ENCODE peak calls at places on chromosomes 1 and 21, in ten cellular contexts. B is prostate gland; H is frontal cortex; Z is type B pancreatic cell; N is pulmonary artery endothelial cell; F is Right ventricle myocardium superior; M is adrenal gland; R is fibroblast of the conjunctiva; U is MV-4-11; D is stimulated activated CD4-positive, alpha-beta T cell treated with anti-CD3 and anti-CD28 coated beads, Interleukin-12 subunit alpha, Interleukin-12 subunit beta, amount 100 ng/mL, for 4 hours. L is an unnamed sample.

GRCh38 chr1:236280438-236281285 is 1.1 kb downstream of the ERO1B start:
- DNase-seq in M (no peak), F (no peak), N (no peak), R (no peak), U (no peak), Z (no peak), D (no peak), H (peak), B (peak), L (peak)

GRCh38 chr1:238898856-238899255 is 487.5 kb upstream of the CHRM3 start:
- DNase-seq in R (no peak), N (no peak), F (no peak), D (no peak), U (peak), B (peak), H (no peak), M (no peak), Z (no peak), L (no peak)

GRCh38 chr1:207993477-207994445 is 82.8 kb upstream of the CD34 start:
- DNase-seq in Z (peak), H (no peak), D (no peak), B (no peak), R (no peak), F (no peak), U (no peak), N (no peak), M (no peak), L (no peak)

GRCh38 chr1:31199301-31199790 is 40.3 kb downstream of the NKAIN1 start:
- DNase-seq in B (no peak), D (no peak), R (no peak), M (no peak), N (no peak), F (no peak), Z (no peak), U (no peak), H (no peak), L (no peak)

GRCh38 chr1:55198044-55198443 is 17.1 kb downstream of the USP24 start:
- DNase-seq in F (no peak), Z (no peak), D (no peak), U (no peak), N (no peak), H (no peak), M (no peak), B (no peak), R (no peak), L (no peak)

GRCh38 chr1:184559117-184559713 is 172.4 kb downstream of the C1orf21 start:
- DNase-seq in H (no peak), U (no peak), M (no peak), Z (no peak), B (no peak), F (no peak), N (no peak), D (no peak), R (no peak), L (no peak)

GRCh38 chr1:218874313-218874712 is 299.4 kb upstream of the LYPLAL1 start:
- DNase-seq in N (peak), F (no peak), U (peak), D (no peak), H (no peak), R (no peak), Z (no peak), B (no peak), M (no peak), L (no peak)

GRCh38 chr1:21021311-21021710 is 155.4 kb downstream of the EIF4G3 start:
- DNase-seq in N (no peak), U (no peak), F (no peak), D (no peak), Z (no peak), M (no peak), R (no peak), H (no peak), B (no peak), L (no peak)

GRCh38 chr1:151106891-151107290 is 36.3 kb downstream of the GABPB2 start:
- DNase-seq in D (no peak), N (peak), Z (no peak), M (peak), F (no peak), H (no peak), U (no peak), B (no peak), R (peak), L (no peak)

GRCh38 chr1:198934901-198935301 is 296.1 kb downstream of the PTPRC start:
- DNase-seq in M (no peak), Z (no peak), R (no peak), B (no peak), U (peak), F (no peak), H (no peak), N (no peak), D (no peak), L (peak)

GRCh38 chr1:109914587-109915240 is 4.1 kb downstream of the CSF1 start:
- DNase-seq in F (peak), Z (no peak), U (no peak), B (no peak), H (no peak), R (peak), M (no peak), D (no peak), N (no peak), L (no peak)

GRCh38 chr21:28308516-28308915 is 684.2 kb downstream of the LTN1 start:
- DNase-seq in N (no peak), F (no peak), D (no peak), Z (no peak), R (no peak), M (no peak), B (no peak), H (no peak), U (no peak), L (no peak)

GRCh38 chr1:234977891-234978396 is 150.7 kb downstream of the TOMM20 start:
- DNase-seq in Z (no peak), F (no peak), U (no peak), R (no peak), N (no peak), M (peak), D (no peak), B (no peak), H (no peak), L (no peak)

GRCh38 chr21:41304068-41304720 is 12.4 kb upstream of the FAM3B start:
- DNase-seq in Z (peak), D (no peak), U (no peak), H (no peak), F (no peak), B (no peak), N (no peak), R (no peak), M (no peak), L (no peak)

GRCh38 chr1:91591175-91591968 is 90.7 kb downstream of the CDC7 start:
- DNase-seq in N (no peak), D (no peak), Z (no peak), H (no peak), R (no peak), B (no peak), U (peak), M (peak), F (no peak), L (no peak)

GRCh38 chr21:34180826-34181359 is 107.5 kb downstream of the MRPS6 start:
- DNase-seq in N (no peak), B (no peak), H (no peak), R (no peak), D (no peak), Z (no peak), F (no peak), M (no peak), U (no peak), L (no peak)

GRCh38 chr1:24027838-24028468 is 47.8 kb upstream of the SRSF10 start:
- DNase-seq in F (no peak), N (peak), D (no peak), Z (no peak), M (no peak), B (no peak), R (peak), U (no peak), H (peak), L (no peak)

GRCh38 chr1:185249563-185249962 is 67.5 kb downstream of the IVNS1ABP start:
- DNase-seq in D (no peak), F (no peak), U (no peak), N (no peak), R (no peak), H (no peak), Z (no peak), M (no peak), B (no peak), L (no peak)

GRCh38 chr1:178768423-178768822 is 43.4 kb downstream of the RALGPS2 start:
- DNase-seq in R (peak), H (no peak), Z (no peak), F (no peak), N (no peak), M (no peak), D (no peak), U (peak), B (no peak), L (no peak)

GRCh38 chr1:2555634-2556276 is 416 bp upstream of the TNFRSF14 start:
- DNase-seq in R (no peak), M (peak), N (no peak), H (peak), B (peak), D (peak), Z (no peak), F (peak), U (peak), L (peak)

GRCh38 chr1:3774503-3775247 is 2.1 kb downstream of the SMIM1 start:
- DNase-seq in D (no peak), N (no peak), R (no peak), H (no peak), F (no peak), U (no peak), B (no peak), Z (no peak), M (no peak), L (no peak)

GRCh38 chr1:202835548-202836072 is 24.9 kb downstream of the PCAT6 start:
- DNase-seq in H (no peak), N (no peak), B (no peak), F (no peak), Z (no peak), M (no peak), R (no peak), D (no peak), U (peak), L (no peak)

GRCh38 chr1:245411245-245411644 is 256.5 kb downstream of the KIF26B start:
- DNase-seq in H (no peak), Z (no peak), M (peak), R (no peak), U (peak), D (no peak), F (no peak), B (no peak), N (no peak), L (no peak)

GRCh38 chr1:43934279-43934985 is 831 bp downstream of the ARTN start:
- DNase-seq in N (no peak), H (peak), U (peak), M (peak), B (no peak), D (peak), F (peak), R (peak), Z (no peak), L (peak)